ENCODE peak calls at places on chromosomes 6 and 20, in eight cellular contexts. V is cardiac muscle cell; H is body of pancreas; E is NT2/D1; Y is endodermal cell; J is brain microvascular endothelial cell; W is CD8-positive, alpha-beta memory T cell; X is fibroblast of lung. I is an unnamed sample. For H3K36me3 and H3K27me3, the result is how much of the 10 kb centered on the place peaks cover.

GRCh38 chr20:1494436-1494835 is 3.2 kb upstream of the SIRPB2 start:
- DNase-seq in V (no peak), H (no peak), E (no peak), Y (no peak), J (no peak), W (no peak), X (no peak), I (no peak)

GRCh38 chr6:2127484-2127911 is 117.9 kb downstream of the GMDS start:
- DNase-seq in V (no peak), H (no peak), E (no peak), Y (no peak), J (no peak), W (peak), X (no peak), I (peak)

GRCh38 chr20:42949865-42950264 is 239.8 kb downstream of the PTPRT start:
- DNase-seq in V (no peak), H (peak), E (no peak), Y (no peak), J (no peak), W (no peak), X (no peak), I (no peak)

GRCh38 chr6:127516676-127517273 is 2.4 kb downstream of the MTCL3 start:
- DNase-seq in V (peak), H (peak), E (peak), Y (peak), J (peak), W (no peak), X (peak), I (no peak)

GRCh38 chr20:2596673-2597279 is 55.7 kb upstream of the NOP56 start:
- DNase-seq in V (no peak), H (no peak), E (no peak), Y (peak), J (peak), W (no peak), X (no peak), I (no peak)

GRCh38 chr6:107075951-107076381 is 39.3 kb downstream of the BEND3 start:
- DNase-seq in V (no peak), H (no peak), E (no peak), Y (peak), J (no peak), W (no peak), X (peak), I (no peak)

GRCh38 chr6:110476046-110476849 is at the start of gene SLC22A16:
- DNase-seq in V (no peak), H (peak), E (no peak), Y (no peak), J (no peak), W (no peak), X (peak), I (no peak)

GRCh38 chr6:65776332-65776731 is 69.3 kb upstream of the EYS start:
- DNase-seq in V (peak), H (peak), E (no peak), Y (peak), J (no peak), W (no peak), X (peak), I (no peak)

GRCh38 chr20:14879839-14880238 is 542.4 kb upstream of the FLRT3 start:
- DNase-seq in V (no peak), H (no peak), E (no peak), Y (no peak), J (no peak), W (no peak), X (no peak), I (no peak)

GRCh38 chr20:50695144-50695872 is 4.0 kb upstream of the RIPOR3 start:
- DNase-seq in V (no peak), H (no peak), E (no peak), Y (peak), J (no peak), W (no peak), X (peak), I (no peak)

GRCh38 chr20:44597516-44597915 is 15.1 kb downstream of the PKIG start:
- DNase-seq in V (no peak), H (no peak), E (no peak), Y (no peak), J (no peak), W (no peak), X (no peak), I (no peak)

GRCh38 chr20:47762699-47763098 is 22.6 kb downstream of the SULF2 start:
- DNase-seq in V (no peak), H (no peak), E (no peak), Y (no peak), J (no peak), W (no peak), X (no peak), I (no peak)

GRCh38 chr20:51596656-51597388 is 54.3 kb upstream of the NFATC2 start:
- DNase-seq in V (no peak), H (no peak), E (no peak), Y (no peak), J (no peak), W (no peak), X (peak), I (no peak)

GRCh38 chr6:44650947-44651346 is 263.4 kb downstream of the CDC5L start:
- DNase-seq in V (no peak), H (no peak), E (no peak), Y (peak), J (peak), W (no peak), X (no peak), I (no peak)

GRCh38 chr20:18712877-18713276 is 100.7 kb upstream of the SCP2D1 start:
- DNase-seq in V (no peak), H (no peak), E (peak), Y (peak), J (no peak), W (no peak), X (no peak), I (no peak)

GRCh38 chr6:112291161-112291762 is 36.9 kb upstream of the LAMA4 start:
- DNase-seq in V (no peak), H (no peak), E (no peak), Y (no peak), J (no peak), W (no peak), X (no peak), I (no peak)

GRCh38 chr6:134708079-134708478 is 241.8 kb downstream of the ALDH8A1 start:
- DNase-seq in V (no peak), H (no peak), E (no peak), Y (no peak), J (no peak), W (no peak), X (no peak), I (no peak)

GRCh38 chr6:73739097-73739496 is 43.1 kb downstream of the CD109 start:
- DNase-seq in V (peak), H (no peak), E (peak), Y (no peak), J (peak), W (peak), X (peak), I (no peak)

GRCh38 chr6:53179961-53180651 is 31.5 kb upstream of the GCM1 start:
- DNase-seq in V (peak), H (peak), E (no peak), Y (no peak), J (peak), W (peak), X (peak), I (peak)

GRCh38 chr20:5767493-5768098 is 17.4 kb downstream of the SHLD1 start:
- DNase-seq in V (no peak), H (no peak), E (no peak), Y (no peak), J (no peak), W (no peak), X (no peak), I (no peak)

GRCh38 chr6:129683606-129684322 is 26.2 kb downstream of the ARHGAP18 start:
- DNase-seq in V (no peak), H (peak), E (peak), Y (no peak), J (peak), W (peak), X (peak), I (peak)

GRCh38 chr6:35425284-35425683 is 26.9 kb upstream of the FANCE start:
- DNase-seq in V (no peak), H (no peak), E (peak), Y (no peak), J (peak), W (no peak), X (peak), I (no peak)

GRCh38 chr6:44667226-44667625 is 279.7 kb downstream of the CDC5L start:
- DNase-seq in V (no peak), H (no peak), E (no peak), Y (peak), J (peak), W (no peak), X (peak), I (no peak)

GRCh38 chr20:1718604-1719384 is 61.2 kb upstream of the SIRPG start:
- DNase-seq in V (no peak), H (no peak), E (no peak), Y (no peak), J (peak), W (no peak), X (peak), I (no peak)

GRCh38 chr6:148682990-148683389 is 63.8 kb upstream of the UST start:
- DNase-seq in V (no peak), H (no peak), E (no peak), Y (no peak), J (no peak), W (no peak), X (no peak), I (no peak)

GRCh38 chr20:4840831-4841230 is 119.1 kb downstream of the PRND start:
- DNase-seq in V (no peak), H (no peak), E (no peak), Y (no peak), J (no peak), W (no peak), X (no peak), I (no peak)

GRCh38 chr6:30881392-30881986 is 2.8 kb upstream of the DDR1 start:
- DNase-seq in V (no peak), H (no peak), E (no peak), Y (peak), J (no peak), W (no peak), X (no peak), I (no peak)

GRCh38 chr6:20572940-20573339 is 38.7 kb downstream of the CDKAL1 start:
- DNase-seq in V (no peak), H (no peak), E (no peak), Y (no peak), J (peak), W (no peak), X (peak), I (no peak)

GRCh38 chr6:43763812-43764522 is 6.0 kb upstream of the VEGFA start:
- DNase-seq in V (no peak), H (no peak), E (no peak), Y (no peak), J (no peak), W (no peak), X (no peak), I (no peak)

GRCh38 chr6:53858913-53859312 is 64.1 kb downstream of the LRRC1 start:
- DNase-seq in V (no peak), H (no peak), E (no peak), Y (no peak), J (no peak), W (no peak), X (no peak), I (no peak)

GRCh38 chr20:44344723-44345122 is 7.9 kb downstream of the R3HDML start:
- DNase-seq in V (no peak), H (no peak), E (no peak), Y (no peak), J (no peak), W (no peak), X (no peak), I (no peak)

GRCh38 chr6:139547082-139547776 is 172.8 kb upstream of the CITED2 start:
- DNase-seq in V (no peak), H (no peak), E (no peak), Y (no peak), J (no peak), W (no peak), X (peak), I (no peak)

GRCh38 chr20:61818746-61819483 is 246.8 kb downstream of the TAF4 start:
- DNase-seq in V (no peak), H (no peak), E (no peak), Y (no peak), J (no peak), W (no peak), X (no peak), I (no peak)

GRCh38 chr20:34090645-34091044 is 21.4 kb downstream of the EIF2S2 start:
- DNase-seq in V (no peak), H (no peak), E (no peak), Y (no peak), J (no peak), W (no peak), X (no peak), I (no peak)
- H3K36me3 ChIP-seq in V (half or more), H (under half), E (half or more), Y (half or more), J (half or more), W (under half), X (under half), I (half or more)

GRCh38 chr20:63176448-63177133 is 39.3 kb downstream of the YTHDF1 start:
- DNase-seq in V (no peak), H (no peak), E (no peak), Y (peak), J (no peak), W (no peak), X (no peak), I (no peak)

GRCh38 chr20:63174309-63175030 is 41.5 kb downstream of the YTHDF1 start:
- DNase-seq in V (no peak), H (no peak), E (no peak), Y (no peak), J (no peak), W (no peak), X (no peak), I (no peak)

GRCh38 chr20:63176035-63176434 is 39.9 kb downstream of the YTHDF1 start:
- DNase-seq in V (peak), H (no peak), E (no peak), Y (peak), J (no peak), W (no peak), X (no peak), I (no peak)

GRCh38 chr20:63173552-63174191 is 42.3 kb downstream of the YTHDF1 start:
- DNase-seq in V (no peak), H (no peak), E (no peak), Y (no peak), J (no peak), W (no peak), X (no peak), I (no peak)

DNA sequence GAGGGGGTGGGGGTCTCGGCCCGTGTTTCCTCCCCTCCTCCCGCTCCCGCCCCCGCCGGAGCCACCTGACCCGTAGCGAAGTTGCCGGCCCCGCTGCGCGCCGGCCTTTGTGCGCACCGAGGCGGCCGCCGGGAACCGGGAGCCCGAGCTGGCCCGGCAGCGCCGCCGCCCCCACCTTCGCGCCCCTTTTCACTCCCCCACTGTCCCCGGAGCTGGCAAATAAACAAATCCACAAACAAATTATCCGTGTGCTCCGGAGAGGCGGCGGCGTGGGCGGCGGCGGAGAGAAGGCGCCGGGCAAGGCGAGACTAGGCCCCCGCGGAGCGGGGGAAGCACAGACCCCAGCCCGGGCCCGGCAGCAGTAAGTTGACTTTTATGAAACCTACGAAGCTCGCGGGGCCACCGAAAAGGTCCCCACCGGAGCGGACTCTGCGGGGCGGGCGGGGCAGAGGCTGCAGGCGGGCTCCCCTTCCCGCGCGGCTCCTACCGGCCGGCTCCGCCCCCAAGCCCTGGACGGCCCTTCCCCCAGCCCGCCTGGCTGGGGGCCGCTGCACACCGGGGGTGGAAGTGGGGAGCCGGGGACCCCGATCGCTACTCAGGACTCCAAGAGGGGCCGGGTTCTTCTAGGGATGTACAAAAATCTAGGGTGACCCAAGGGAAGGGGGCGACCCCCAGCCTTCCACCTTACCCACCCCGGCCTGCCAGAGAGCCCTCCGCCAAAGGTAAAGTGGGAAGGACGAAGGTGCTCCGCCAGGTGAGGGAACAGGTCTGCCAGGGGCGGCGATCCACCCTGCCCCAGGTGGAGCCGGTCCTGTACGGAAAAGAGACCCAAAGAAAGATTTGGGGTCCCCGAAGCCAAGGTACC is 40.7 kb downstream of the YTHDF1 start:
- DNase-seq in V (no peak), H (no peak), E (no peak), Y (no peak), J (no peak), W (no peak), X (no peak), I (no peak)
- H3K4me3 ChIP-seq in V (peak), H (no peak), E (peak), Y (no peak), J (no peak), W (no peak), X (no peak), I (peak)

DNA sequence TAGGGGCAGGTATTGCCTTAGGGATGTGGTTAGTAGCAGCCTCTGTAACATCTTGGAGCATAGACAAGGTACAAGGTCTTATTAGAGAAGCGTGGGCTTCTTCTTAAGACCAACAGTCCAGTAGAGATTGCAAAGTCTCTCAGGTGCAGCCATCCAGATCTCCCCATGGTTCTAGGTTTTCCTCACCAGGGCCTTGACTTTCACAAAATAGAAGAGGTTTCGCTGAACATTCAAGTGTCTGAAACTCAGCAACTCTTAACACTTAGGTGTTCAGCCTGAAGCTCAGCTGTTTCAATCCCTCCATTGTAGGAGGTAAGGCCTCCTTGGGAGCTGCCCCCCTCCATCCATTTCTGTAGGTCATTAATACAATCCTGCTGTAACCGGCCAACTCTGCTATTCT is 44.4 kb downstream of the GOPC start:
- DNase-seq in V (no peak), H (no peak), E (no peak), Y (no peak), J (no peak), W (no peak), X (no peak), I (no peak)
- H3K27me3 ChIP-seq in V (under half), H (under half), E (under half), Y (under half), J (under half), W (under half), X (under half), I (under half)

GRCh38 chr6:16042751-16043150 is 86.1 kb upstream of the MYLIP start:
- DNase-seq in V (no peak), H (no peak), E (no peak), Y (no peak), J (no peak), W (no peak), X (no peak), I (no peak)

GRCh38 chr6:16041327-16041726 is 87.6 kb upstream of the MYLIP start:
- DNase-seq in V (no peak), H (no peak), E (no peak), Y (no peak), J (no peak), W (no peak), X (no peak), I (no peak)

GRCh38 chr6:16045238-16045637 is 83.6 kb upstream of the MYLIP start:
- DNase-seq in V (no peak), H (no peak), E (no peak), Y (no peak), J (no peak), W (no peak), X (peak), I (no peak)

GRCh38 chr6:16044211-16044643 is 84.7 kb upstream of the MYLIP start:
- DNase-seq in V (no peak), H (no peak), E (no peak), Y (no peak), J (no peak), W (no peak), X (no peak), I (no peak)

DNA sequence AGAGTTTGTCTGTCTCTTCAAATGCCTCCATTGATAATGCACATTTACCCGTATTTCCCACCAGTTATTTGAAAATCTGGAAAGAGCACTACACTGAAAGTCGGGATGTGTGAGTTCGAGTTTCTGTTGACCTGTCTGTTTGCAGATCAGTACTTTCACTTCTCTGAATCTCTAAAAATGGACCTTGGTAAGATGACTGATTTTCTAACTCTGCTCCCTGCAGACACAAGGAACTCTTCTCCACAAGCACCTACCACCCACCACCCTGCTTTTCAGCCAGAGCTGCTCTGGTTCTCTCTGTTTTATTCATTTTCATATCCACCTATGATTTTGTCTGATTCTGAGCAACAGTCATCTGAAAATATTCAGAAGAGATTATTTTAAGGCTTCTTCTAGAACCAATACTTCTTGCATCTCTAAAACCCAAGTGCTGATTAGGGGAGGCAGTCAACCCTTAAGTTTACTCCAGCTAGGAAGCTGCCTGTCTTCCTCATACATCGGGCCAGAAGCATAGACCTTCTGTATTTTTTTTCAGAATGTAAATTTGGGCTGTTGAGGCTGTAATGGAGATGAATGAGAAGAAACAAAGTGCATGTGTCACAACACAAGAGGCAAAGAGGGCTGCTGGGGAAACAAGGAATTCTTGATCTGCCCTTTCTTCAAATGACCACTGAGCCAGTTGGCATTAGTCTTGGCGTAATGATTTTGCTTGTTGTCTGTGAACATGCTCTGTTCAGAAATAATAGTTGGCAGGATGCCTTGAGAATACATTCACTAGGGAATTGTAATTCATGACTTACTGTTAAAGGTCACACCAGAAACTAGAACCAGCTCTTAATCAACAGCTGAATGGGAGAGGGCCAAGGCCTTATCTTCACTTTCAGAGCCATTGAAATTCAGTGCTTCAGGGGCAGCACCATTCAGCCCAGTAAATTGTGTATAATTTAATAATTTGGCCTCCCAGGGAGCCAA is 85.4 kb upstream of the MYLIP start:
- DNase-seq in V (no peak), H (no peak), E (no peak), Y (no peak), J (no peak), W (no peak), X (no peak), I (no peak)
- H3K36me3 ChIP-seq in V (under half), H (under half), E (under half), Y (under half), J (under half), W (under half), X (under half), I (under half)

DNA sequence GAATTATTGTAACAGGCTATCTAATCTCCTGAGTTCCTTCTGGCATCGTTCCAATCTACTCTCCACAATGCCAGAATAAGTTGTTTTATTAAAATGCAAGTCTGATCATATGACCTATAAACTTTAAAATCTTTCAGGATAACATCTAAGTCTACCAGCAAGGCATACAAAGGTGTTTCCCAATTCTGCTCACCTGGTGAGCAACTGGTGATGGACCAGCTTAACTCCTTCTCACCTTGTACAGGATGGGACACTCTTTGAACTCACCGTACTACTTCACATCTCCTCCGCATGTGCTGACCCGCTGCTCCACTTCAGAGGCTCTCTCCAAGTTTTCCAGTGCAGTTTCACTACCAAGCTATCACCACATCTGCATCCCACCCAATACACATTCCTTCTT is 7.8 kb downstream of the CD164 start:
- DNase-seq in V (no peak), H (no peak), E (no peak), Y (no peak), J (no peak), W (no peak), X (no peak), I (no peak)
- H3K4me3 ChIP-seq in V (no peak), H (no peak), E (no peak), Y (no peak), J (no peak), W (no peak), X (no peak), I (no peak)